ENCODE peak calls at places on chromosomes 4 and X, in five cellular contexts. One of them, this sample, is unnamed.

GRCh38 chr4:47704693-47705325 is 133.1 kb downstream of the CORIN start:
- DNase-seq in A549: no peak
- DNase-seq in psoas muscle: no peak
- DNase-seq in Peyer's patch: no peak
- DNase-seq in right cardiac atrium: peak; percentile 64
- DNase-seq in this sample: no peak

GRCh38 chrX:17488036-17488435 is 113.0 kb downstream of the NHS start:
- DNase-seq in Peyer's patch: no peak
- DNase-seq in psoas muscle: no peak
- DNase-seq in A549: no peak
- DNase-seq in right cardiac atrium: no peak
- DNase-seq in this sample: no peak

GRCh38 chr4:8191136-8191747 is 7.8 kb upstream of the SH3TC1 start:
- DNase-seq in right cardiac atrium: peak; percentile 91
- DNase-seq in A549: no peak
- DNase-seq in Peyer's patch: peak; percentile 71
- DNase-seq in psoas muscle: peak; percentile 87
- DNase-seq in this sample: peak; percentile 93

GRCh38 chr4:116361782-116362181 is 723.6 kb downstream of the TRAM1L1 start:
- DNase-seq in Peyer's patch: no peak
- DNase-seq in A549: no peak
- DNase-seq in right cardiac atrium: no peak
- DNase-seq in psoas muscle: no peak
- DNase-seq in this sample: peak; percentile 39

GRCh38 chrX:133868687-133869086 is 116.7 kb downstream of the GPC3 start:
- DNase-seq in Peyer's patch: no peak
- DNase-seq in psoas muscle: no peak
- DNase-seq in A549: no peak
- DNase-seq in right cardiac atrium: no peak
- DNase-seq in this sample: no peak

GRCh38 chrX:12975999-12976558 is 1.2 kb downstream of the TMSB4X start:
- DNase-seq in right cardiac atrium: peak; percentile 70
- DNase-seq in Peyer's patch: peak; percentile 69
- DNase-seq in psoas muscle: peak; percentile 57
- DNase-seq in A549: peak; percentile 55
- DNase-seq in this sample: no peak

GRCh38 chrX:74063426-74064155 is 240.4 kb upstream of the ZCCHC13 start:
- DNase-seq in A549: no peak
- DNase-seq in right cardiac atrium: no peak
- DNase-seq in psoas muscle: no peak
- DNase-seq in Peyer's patch: no peak
- DNase-seq in this sample: no peak

GRCh38 chr4:75005727-75006126 is 72.8 kb downstream of the PARM1 start:
- DNase-seq in A549: no peak
- DNase-seq in psoas muscle: no peak
- DNase-seq in right cardiac atrium: no peak
- DNase-seq in Peyer's patch: no peak
- DNase-seq in this sample: no peak

GRCh38 chr4:30354605-30355004 is 365.6 kb upstream of the PCDH7 start:
- DNase-seq in psoas muscle: no peak
- DNase-seq in right cardiac atrium: no peak
- DNase-seq in A549: no peak
- DNase-seq in Peyer's patch: no peak
- DNase-seq in this sample: no peak

GRCh38 chr4:139898293-139898692 is 232.7 kb downstream of the MGST2 start:
- DNase-seq in psoas muscle: no peak
- DNase-seq in Peyer's patch: no peak
- DNase-seq in A549: no peak
- DNase-seq in right cardiac atrium: no peak
- DNase-seq in this sample: no peak

GRCh38 chrX:8413279-8413678 is 51.4 kb upstream of the VCX3B start:
- DNase-seq in A549: no peak
- DNase-seq in Peyer's patch: no peak
- DNase-seq in right cardiac atrium: no peak
- DNase-seq in psoas muscle: no peak
- DNase-seq in this sample: no peak

GRCh38 chr4:8323947-8324555 is 54.5 kb downstream of the HTRA3 start:
- DNase-seq in right cardiac atrium: no peak
- DNase-seq in Peyer's patch: peak; percentile 17
- DNase-seq in A549: no peak
- DNase-seq in psoas muscle: no peak
- DNase-seq in this sample: peak; percentile 29

GRCh38 chr4:1772869-1773538 is 20.1 kb upstream of the FGFR3 start:
- DNase-seq in right cardiac atrium: no peak
- DNase-seq in A549: no peak
- DNase-seq in psoas muscle: no peak
- DNase-seq in Peyer's patch: no peak
- DNase-seq in this sample: no peak

GRCh38 chr4:13989496-13989895 is 362.0 kb upstream of the BOD1L1 start:
- DNase-seq in psoas muscle: no peak
- DNase-seq in right cardiac atrium: no peak
- DNase-seq in Peyer's patch: no peak
- DNase-seq in A549: no peak
- DNase-seq in this sample: no peak

GRCh38 chr4:117225441-117225840 is 140.1 kb upstream of the TRAM1L1 start:
- DNase-seq in A549: no peak
- DNase-seq in right cardiac atrium: no peak
- DNase-seq in psoas muscle: no peak
- DNase-seq in Peyer's patch: no peak
- DNase-seq in this sample: no peak

GRCh38 chr4:48235050-48235449 is 34.6 kb downstream of the TEC start:
- DNase-seq in A549: no peak
- DNase-seq in Peyer's patch: no peak
- DNase-seq in psoas muscle: no peak
- DNase-seq in right cardiac atrium: no peak
- DNase-seq in this sample: no peak

GRCh38 chr4:57110635-57111546 is 706 bp upstream of the IGFBP7 start:
- DNase-seq in right cardiac atrium: peak; percentile 81
- DNase-seq in A549: no peak
- DNase-seq in Peyer's patch: peak; percentile 50
- DNase-seq in psoas muscle: peak; percentile 54
- DNase-seq in this sample: peak; percentile 77

GRCh38 chr4:7153711-7154110 is 38.6 kb upstream of the SORCS2 start:
- DNase-seq in right cardiac atrium: no peak
- DNase-seq in psoas muscle: peak; percentile 36
- DNase-seq in A549: no peak
- DNase-seq in Peyer's patch: no peak
- DNase-seq in this sample: peak; percentile 12

GRCh38 chr4:162347492-162348213 is 183.9 kb upstream of the FSTL5 start:
- DNase-seq in psoas muscle: no peak
- DNase-seq in A549: no peak
- DNase-seq in Peyer's patch: no peak
- DNase-seq in right cardiac atrium: peak; percentile 61
- DNase-seq in this sample: no peak

GRCh38 chr4:54230479-54231418 is 1.7 kb downstream of the PDGFRA start:
- DNase-seq in Peyer's patch: peak; percentile 55
- DNase-seq in psoas muscle: peak; percentile 81
- DNase-seq in right cardiac atrium: peak; percentile 87
- DNase-seq in A549: no peak
- DNase-seq in this sample: peak; percentile 70

GRCh38 chr4:48127231-48127881 is 6.7 kb downstream of the TXK start:
- DNase-seq in psoas muscle: no peak
- DNase-seq in right cardiac atrium: no peak
- DNase-seq in Peyer's patch: no peak
- DNase-seq in A549: no peak
- DNase-seq in this sample: no peak

GRCh38 chr4:3452376-3452775 is 10.6 kb downstream of the HGFAC start:
- DNase-seq in A549: no peak
- DNase-seq in Peyer's patch: no peak
- DNase-seq in right cardiac atrium: peak; percentile 23
- DNase-seq in psoas muscle: peak; percentile 52
- DNase-seq in this sample: no peak

DNA sequence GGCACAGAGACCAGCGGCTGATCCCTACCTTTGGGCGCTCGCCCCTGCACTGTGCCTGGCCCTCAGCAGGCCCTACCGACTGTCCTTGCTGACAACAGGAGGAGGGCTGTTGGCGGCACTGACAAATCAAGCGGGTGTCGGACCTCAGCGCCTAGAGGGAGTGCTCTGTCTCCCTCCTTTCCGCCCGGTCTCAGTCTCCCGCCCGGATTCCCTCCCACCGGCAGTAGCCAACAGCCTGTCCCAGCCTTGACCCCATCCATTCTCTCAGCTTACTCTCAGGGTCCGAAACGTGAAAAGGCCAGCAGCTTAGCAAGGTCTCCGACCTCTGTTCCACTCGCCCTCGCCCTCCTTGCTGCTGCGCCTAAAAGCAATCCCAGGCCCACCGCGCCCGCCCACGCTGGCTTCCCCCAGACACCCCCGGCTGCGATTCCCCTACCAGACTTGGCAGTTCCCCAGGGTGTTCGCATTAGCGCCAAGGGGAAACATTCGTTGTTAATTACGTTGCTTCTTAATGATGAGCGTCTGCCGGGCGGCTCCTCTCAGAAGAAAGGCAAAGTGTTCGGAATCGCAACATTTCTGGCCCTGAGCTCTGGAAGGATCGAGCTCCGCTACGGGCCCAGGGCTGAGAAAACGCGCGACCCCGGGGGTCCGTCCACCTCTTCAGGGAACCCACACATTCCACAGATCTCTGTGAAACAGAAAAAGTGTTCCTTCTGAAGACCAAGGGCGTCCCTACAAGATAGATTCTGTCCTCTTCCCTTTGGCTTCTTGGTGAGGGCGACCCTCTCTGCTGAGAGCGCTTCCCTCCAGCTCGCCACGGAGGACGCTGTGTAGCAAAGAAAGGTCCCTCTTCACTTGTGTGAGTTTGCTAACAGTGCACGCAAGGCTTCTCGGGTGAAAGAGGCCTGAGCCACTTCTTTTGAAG is 96.1 kb downstream of the SOWAHB start:
- DNase-seq in right cardiac atrium: peak; percentile 86
- DNase-seq in Peyer's patch: no peak
- DNase-seq in A549: no peak
- DNase-seq in psoas muscle: no peak
- DNase-seq in this sample: peak; percentile 49
- H3K27ac ChIP-seq in right cardiac atrium: peak overlapping the region; percentile 15
- H3K27ac ChIP-seq in Peyer's patch: no peak overlapping the region
- H3K27ac ChIP-seq in A549: no peak overlapping the region
- H3K27ac ChIP-seq in psoas muscle: no peak overlapping the region
- H3K27ac ChIP-seq in this sample: no peak overlapping the region

DNA sequence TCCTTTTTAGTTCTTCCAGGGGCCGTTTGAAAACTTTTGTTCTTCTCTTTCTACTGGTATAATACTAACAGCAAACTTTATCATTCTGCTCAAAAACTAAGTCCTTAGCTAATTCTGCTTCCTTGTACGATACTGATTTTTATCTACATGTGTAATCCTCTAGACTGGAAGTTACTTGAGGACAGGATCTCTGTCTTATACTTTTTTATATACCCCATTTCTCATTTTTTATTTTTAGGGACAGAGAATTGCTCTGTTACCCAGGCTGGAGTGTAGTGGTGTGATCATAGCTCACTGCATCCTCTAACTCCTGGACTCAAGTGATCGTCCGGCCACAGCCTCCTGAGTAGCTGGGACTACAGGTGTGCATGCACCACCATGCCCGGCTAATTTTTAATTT is 2.2 kb downstream of the COX7B start:
- DNase-seq in right cardiac atrium: no peak
- DNase-seq in A549: no peak
- DNase-seq in Peyer's patch: no peak
- DNase-seq in psoas muscle: no peak
- DNase-seq in this sample: no peak
- H3K4me3 ChIP-seq in right cardiac atrium: peak overlapping the region; percentile 98
- H3K4me3 ChIP-seq in A549: no peak overlapping the region
- H3K4me3 ChIP-seq in Peyer's patch: no peak overlapping the region
- H3K4me3 ChIP-seq in psoas muscle: peak overlapping the region; percentile 72
- H3K4me3 ChIP-seq in this sample: no peak overlapping the region

DNA sequence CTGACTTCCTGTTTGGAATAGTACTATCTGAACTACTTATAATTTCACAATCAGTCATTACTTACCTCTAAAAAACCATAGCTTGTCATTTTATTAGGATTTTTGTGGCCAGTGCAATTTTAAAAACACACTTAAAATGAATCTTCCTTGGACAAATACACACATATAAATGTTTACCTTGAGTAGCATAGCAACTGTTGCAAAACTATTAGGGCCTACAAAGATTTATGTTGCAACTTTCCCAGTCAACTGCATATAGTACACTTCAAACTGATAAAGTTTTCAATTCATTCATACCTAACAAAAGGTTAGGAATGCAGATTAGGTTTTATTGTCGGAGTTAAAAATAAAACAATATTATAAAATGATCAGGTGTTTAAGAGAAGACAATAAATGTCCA is 193.0 kb downstream of the PDGFC start:
- DNase-seq in psoas muscle: no peak
- DNase-seq in Peyer's patch: no peak
- DNase-seq in A549: no peak
- DNase-seq in right cardiac atrium: no peak
- DNase-seq in this sample: no peak
- H3K27ac ChIP-seq in psoas muscle: no peak overlapping the region
- H3K27ac ChIP-seq in Peyer's patch: no peak overlapping the region
- H3K27ac ChIP-seq in A549: peak overlapping the region; percentile 28
- H3K27ac ChIP-seq in right cardiac atrium: no peak overlapping the region
- H3K27ac ChIP-seq in this sample: no peak overlapping the region

DNA sequence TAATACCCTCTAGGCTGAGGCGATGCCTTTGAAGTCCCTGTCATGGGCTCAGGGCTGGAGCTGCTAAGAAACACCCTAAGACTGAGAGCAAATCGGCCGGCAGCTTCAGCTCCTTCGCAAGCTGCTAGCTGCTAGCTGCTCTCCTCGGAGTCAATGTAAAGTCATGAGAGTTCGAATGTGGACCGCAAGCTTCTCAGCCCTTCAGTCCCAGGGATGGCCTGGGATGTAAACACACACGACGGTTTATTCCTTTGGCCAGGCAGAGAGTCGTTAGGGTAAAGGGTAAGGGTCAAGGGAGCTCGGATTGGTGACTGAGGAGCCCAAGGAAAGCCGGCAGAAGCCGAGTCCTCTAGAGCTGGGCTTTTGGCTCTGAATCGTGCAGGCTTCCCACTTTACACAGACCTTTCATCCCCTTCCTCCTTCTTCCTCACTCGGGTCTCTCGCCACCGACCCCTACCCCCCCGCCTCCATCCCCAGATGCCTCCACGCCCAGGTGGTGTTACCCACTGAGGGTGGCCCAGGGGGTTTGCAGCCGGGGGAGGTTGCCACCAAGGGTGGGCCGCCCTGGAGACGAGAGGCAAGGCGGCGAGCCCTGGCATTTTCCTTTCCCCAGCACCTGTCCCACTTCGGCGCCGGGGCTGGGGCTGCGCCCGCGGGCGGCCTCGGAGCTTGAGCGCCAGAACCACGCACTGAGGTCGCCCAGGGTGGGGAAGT is 3.1 kb upstream of the BCORL1 start:
- DNase-seq in psoas muscle: peak; percentile 53
- DNase-seq in Peyer's patch: peak; percentile 50
- DNase-seq in A549: no peak
- DNase-seq in right cardiac atrium: no peak
- DNase-seq in this sample: no peak
- H3K4me3 ChIP-seq in psoas muscle: no peak overlapping the region
- H3K4me3 ChIP-seq in Peyer's patch: no peak overlapping the region
- H3K4me3 ChIP-seq in A549: no peak overlapping the region
- H3K4me3 ChIP-seq in right cardiac atrium: peak overlapping the region; percentile 63
- H3K4me3 ChIP-seq in this sample: peak overlapping the region; percentile 24